ENCODE peak calls at places on chromosomes 13 and 19, in four cellular contexts. T is uterus, K is lower leg skin, Y is prostate gland. U is an unnamed sample.
A peak's percentile ranks its signal among the peaks of the same experiment; 100 is the strongest.

GRCh38 chr13:44759723-44760360 is 183.7 kb upstream of the TSC22D1 start:
- DNase-seq in Y (peak; percentile 80), T (no peak), K (no peak), U (no peak)

GRCh38 chr19:2168619-2169424 is 5.1 kb downstream of the DOT1L start:
- DNase-seq in Y (peak; percentile 93), T (peak; percentile 97), K (peak; percentile 99), U (peak; percentile 98)

GRCh38 chr19:5951338-5951861 is 26.5 kb downstream of the RANBP3 start:
- DNase-seq in T (no peak), K (no peak), Y (no peak), U (no peak)

GRCh38 chr13:101416181-101417042 is at the start of gene NALCN:
- DNase-seq in K (no peak), Y (no peak), T (no peak), U (peak; percentile 63)

GRCh38 chr13:66534561-66534960 is 695.6 kb downstream of the PCDH9 start:
- DNase-seq in Y (no peak), T (no peak), K (no peak), U (no peak)

GRCh38 chr13:50126378-50127016 is 111.3 kb downstream of the KCNRG start:
- DNase-seq in T (no peak), K (no peak), Y (no peak), U (no peak)

GRCh38 chr19:49073514-49074378 is 1.2 kb upstream of the KCNA7 start:
- DNase-seq in T (no peak), K (peak; percentile 81), Y (no peak), U (no peak)

GRCh38 chr13:49690133-49690989 is 925 bp downstream of the EBPL start:
- DNase-seq in Y (peak; percentile 73), K (no peak), T (peak; percentile 26), U (peak; percentile 31)

GRCh38 chr13:80979035-80979641 is 638.2 kb upstream of the SPRY2 start:
- DNase-seq in T (peak; percentile 18), Y (no peak), K (no peak), U (peak; percentile 27)

GRCh38 chr13:32211788-32212187 is 103.4 kb downstream of the ZAR1L start:
- DNase-seq in Y (no peak), K (no peak), T (no peak), U (no peak)

GRCh38 chr13:70255406-70255991 is 147.2 kb upstream of the KLHL1 start:
- DNase-seq in T (no peak), Y (no peak), K (no peak), U (no peak)

DNA sequence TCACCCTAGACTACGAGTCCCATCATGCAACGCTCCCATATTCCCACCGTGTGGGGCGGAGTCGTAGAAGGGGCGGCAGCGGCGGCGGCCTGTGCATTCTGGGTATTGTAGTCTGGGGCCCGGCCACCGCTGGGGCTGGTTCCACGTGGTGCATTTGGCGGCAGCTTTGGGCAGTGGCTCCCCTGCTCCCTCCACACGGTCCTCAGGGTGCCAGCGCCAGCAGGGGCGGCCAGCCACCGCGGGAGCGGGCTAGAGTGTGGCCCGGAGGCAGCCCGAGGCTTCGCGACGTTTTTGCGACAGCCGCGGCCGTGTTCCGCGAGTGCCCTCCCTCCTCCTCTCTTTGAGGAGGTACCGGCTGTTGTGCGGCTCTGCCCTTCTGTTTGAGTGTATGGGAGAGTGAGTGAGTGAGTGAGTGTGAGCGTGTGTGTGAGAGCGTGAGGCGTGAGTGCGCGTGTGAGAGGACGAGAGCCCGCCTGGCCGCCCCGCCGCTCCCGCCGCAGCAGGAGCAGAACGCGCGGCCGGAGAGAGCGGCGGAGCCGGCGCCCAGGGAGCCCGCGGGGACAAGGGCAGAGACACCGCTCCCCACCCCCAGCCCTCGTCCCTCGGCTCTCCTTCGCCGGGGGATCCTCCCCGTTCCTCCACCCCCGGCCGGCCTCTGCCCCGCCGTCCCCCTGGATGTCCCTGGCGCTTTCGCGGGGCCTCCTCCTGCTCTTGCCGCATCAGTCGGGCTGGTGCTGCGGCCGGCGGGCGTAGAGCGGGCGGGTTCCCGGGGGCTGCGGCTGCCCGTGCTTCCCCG is at the start of gene CDK8:
- DNase-seq in K (peak; percentile 97), T (peak; percentile 89), Y (peak; percentile 92), U (peak; percentile 36)
- TF ChIP-seq POLR2A in K (no peak), T (peak; percentile 23), Y (peak; percentile 70), U (peak; percentile 82)

GRCh38 chr19:16258440-16258903 is 60.8 kb downstream of the AP1M1 start:
- DNase-seq in Y (no peak), K (peak; percentile 93), T (peak; percentile 75), U (no peak)
- TF ChIP-seq POLR2A in Y (no peak), K (no peak), T (peak; percentile 74), U (no peak)

GRCh38 chr19:13797058-13797440 is 1.8 kb downstream of the ZSWIM4 start:
- DNase-seq in T (no peak), K (no peak), Y (no peak), U (no peak)

GRCh38 chr19:13794388-13794751 is 873 bp upstream of the ZSWIM4 start:
- DNase-seq in T (peak; percentile 91), K (peak; percentile 97), Y (peak; percentile 75), U (no peak)

GRCh38 chr19:13795595-13796300 is 505 bp downstream of the ZSWIM4 start:
- DNase-seq in K (no peak), T (no peak), Y (peak; percentile 29), U (peak; percentile 31)

GRCh38 chr19:13796301-13797057 is 1.2 kb downstream of the ZSWIM4 start:
- DNase-seq in K (peak; percentile 95), Y (peak; percentile 52), T (peak; percentile 87), U (peak; percentile 87)

DNA sequence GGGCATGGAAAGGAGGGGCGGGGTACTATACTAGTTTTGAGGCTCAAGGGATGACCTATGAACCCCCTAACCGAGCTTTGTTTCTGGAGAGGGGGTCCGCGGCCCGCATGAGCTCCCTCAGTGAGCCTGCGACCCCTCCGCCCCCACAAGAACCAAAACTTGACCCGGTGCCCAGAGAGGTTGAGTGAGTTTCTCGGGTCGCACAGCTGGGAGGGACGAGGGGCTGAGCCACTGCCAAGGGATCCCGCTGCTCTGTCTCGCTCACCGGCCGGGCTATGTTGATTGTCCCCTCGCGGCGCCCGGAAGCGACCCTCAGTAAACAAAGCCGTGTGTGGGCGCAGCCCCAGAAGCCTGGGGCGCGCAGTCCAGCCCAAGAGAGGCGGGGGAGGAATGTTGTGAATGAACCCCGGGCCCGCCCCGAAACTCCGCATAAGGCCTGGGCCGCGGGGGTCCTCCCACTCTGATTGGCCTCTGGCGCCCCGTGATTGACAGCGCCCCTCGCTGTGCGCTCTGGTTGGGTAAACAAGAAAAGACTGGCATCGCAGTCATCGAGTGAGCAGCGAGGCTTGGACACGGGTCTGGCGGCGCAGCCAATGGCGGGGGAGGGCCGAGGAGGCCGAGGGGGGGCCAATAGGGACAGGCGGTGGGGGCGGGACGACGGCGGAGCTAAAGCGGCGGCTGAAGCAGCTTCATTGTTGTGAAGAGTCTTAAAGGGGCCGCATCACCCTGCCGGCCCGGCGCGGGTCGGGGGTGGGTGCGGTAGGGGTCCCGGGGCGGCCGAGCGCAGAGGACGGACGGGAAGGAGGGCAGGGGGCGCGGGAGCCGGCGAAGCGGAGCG is at the start of gene ZSWIM4:
- DNase-seq in K (peak; percentile 100), T (peak; percentile 99), Y (peak; percentile 99), U (peak; percentile 94)
- TF ChIP-seq POLR2A in K (peak; percentile 53), T (peak; percentile 61), Y (peak; percentile 72), U (peak; percentile 21)

GRCh38 chr19:42251572-42251990 is 3.3 kb downstream of the ERF start:
- DNase-seq in T (peak; percentile 34), K (no peak), Y (no peak), U (no peak)

GRCh38 chr19:42254850-42255765 is at the start of gene ERF:
- DNase-seq in Y (peak; percentile 91), T (peak; percentile 93), K (peak; percentile 99), U (peak; percentile 93)

GRCh38 chr19:42254083-42254849 is 662 bp downstream of the ERF start:
- DNase-seq in K (peak; percentile 95), T (peak; percentile 83), Y (peak; percentile 75), U (no peak)

GRCh38 chr19:42252365-42253244 is 2.3 kb downstream of the ERF start:
- DNase-seq in Y (no peak), K (peak; percentile 92), T (peak; percentile 73), U (no peak)

GRCh38 chr19:42253245-42254082 is 1.5 kb downstream of the ERF start:
- DNase-seq in Y (no peak), T (peak; percentile 74), K (peak; percentile 95), U (no peak)
- TF ChIP-seq POLR2A in Y (peak; percentile 13), T (no peak), K (no peak), U (no peak)